ENCODE peak calls at places on chromosomes 16 and 17, in eight cellular contexts. K is mesothelial cell of epicardium; U is NCI-H2171 treated with DMSO at 0.1 percent for 48 hours; Z is activated CD4-positive, alpha-beta T cell treated with anti-CD3 and anti-CD28 coated beads, Interleukin-2, amount 50 U/mL, for 4 hours; O is A549; B is endothelial cell; F is IMR-90; R is stimulated activated CD8-positive, alpha-beta memory T cell treated with anti-CD3 and anti-CD28 coated beads, Interleukin-4, amount 100 ng/mL, for 24 hours. W is an unnamed sample.

GRCh38 chr17:9987779-9988585 is 82.9 kb upstream of the RCVRN start:
- DNase-seq in K (no peak), U (peak), Z (no peak), O (peak), B (peak), F (peak), R (no peak), W (peak)

GRCh38 chr16:14629612-14629918 is 495 bp downstream of the PARN start:
- DNase-seq in K (no peak), U (no peak), Z (no peak), O (no peak), B (peak), F (no peak), R (no peak), W (no peak)

GRCh38 chr16:31061126-31061812 is 12.8 kb downstream of the ZNF668 start:
- DNase-seq in K (no peak), U (no peak), Z (no peak), O (no peak), B (no peak), F (no peak), R (no peak), W (no peak)

GRCh38 chr17:71790791-71791190 is 330.0 kb upstream of the SOX9 start:
- DNase-seq in K (no peak), U (no peak), Z (no peak), O (no peak), B (no peak), F (peak), R (no peak), W (no peak)

GRCh38 chr17:3892095-3892998 is 506 bp downstream of the CAMKK1 start:
- DNase-seq in K (peak), U (peak), Z (peak), O (peak), B (peak), F (peak), R (peak), W (peak)

GRCh38 chr17:64236827-64237403 is 26.1 kb downstream of the TEX2 start:
- DNase-seq in K (no peak), U (no peak), Z (no peak), O (peak), B (peak), F (no peak), R (no peak), W (peak)

GRCh38 chr17:76251478-76252039 is 11.3 kb upstream of the RNF157 start:
- DNase-seq in K (no peak), U (no peak), Z (no peak), O (no peak), B (no peak), F (no peak), R (no peak), W (no peak)

GRCh38 chr17:63859257-63859656 is 14.2 kb downstream of the CSH2 start:
- DNase-seq in K (no peak), U (no peak), Z (no peak), O (no peak), B (no peak), F (no peak), R (no peak), W (no peak)

GRCh38 chr17:50055055-50055425 is 870 bp upstream of the ITGA3 start:
- DNase-seq in K (no peak), U (peak), Z (no peak), O (peak), B (no peak), F (no peak), R (no peak), W (peak)

GRCh38 chr16:71762186-71762585 is 37.7 kb upstream of the PHLPP2 start:
- DNase-seq in K (no peak), U (no peak), Z (no peak), O (no peak), B (no peak), F (peak), R (no peak), W (no peak)

GRCh38 chr17:75920045-75920560 is 15.4 kb upstream of the MRPL38 start:
- DNase-seq in K (no peak), U (no peak), Z (no peak), O (no peak), B (no peak), F (no peak), R (no peak), W (no peak)

GRCh38 chr16:52812945-52813556 is 239.6 kb downstream of the CHD9NB start:
- DNase-seq in K (no peak), U (no peak), Z (no peak), O (peak), B (no peak), F (peak), R (no peak), W (no peak)